ENCODE peak calls at places on chromosomes 13 and 19, in ten cellular contexts. Y, F, G, C, P, U, B, R, I and V are unnamed samples.
A peak's percentile ranks its signal among the peaks of the same experiment; 100 is the strongest.

GRCh38 chr13:98214008-98214643 is 37.1 kb upstream of the RNF113B start:
- DNase-seq in Y (peak; percentile 81), F (no peak), G (no peak), C (no peak), P (no peak), U (peak; percentile 42), B (no peak), R (no peak), I (peak; percentile 9), V (no peak)

GRCh38 chr19:48627211-48627864 is 8.0 kb downstream of the SPHK2 start:
- DNase-seq in Y (no peak), F (no peak), G (no peak), C (peak; percentile 73), P (no peak), U (peak; percentile 37), B (no peak), R (no peak), I (no peak), V (no peak)

GRCh38 chr13:25222740-25223139 is 50.7 kb upstream of the AMER2 start:
- DNase-seq in Y (no peak), F (no peak), G (no peak), C (no peak), P (no peak), U (no peak), B (no peak), R (no peak), I (no peak), V (no peak)

GRCh38 chr19:29596885-29597525 is 9.1 kb upstream of the POP4 start:
- DNase-seq in Y (no peak), F (no peak), G (no peak), C (no peak), P (peak; percentile 37), U (peak; percentile 34), B (no peak), R (no peak), I (no peak), V (peak; percentile 33)

GRCh38 chr19:56101095-56101494 is 20.0 kb downstream of the ZNF787 start:
- DNase-seq in Y (no peak), F (no peak), G (no peak), C (no peak), P (no peak), U (no peak), B (no peak), R (no peak), I (no peak), V (no peak)

GRCh38 chr13:62837895-62838294 is 1422.2 kb upstream of the PCDH20 start:
- DNase-seq in Y (no peak), F (no peak), G (no peak), C (no peak), P (no peak), U (peak; percentile 14), B (no peak), R (no peak), I (no peak), V (no peak)

GRCh38 chr19:13794388-13794751 is 873 bp upstream of the ZSWIM4 start:
- DNase-seq in Y (peak; percentile 96), F (peak; percentile 80), G (no peak), C (peak; percentile 78), P (no peak), U (peak; percentile 68), B (no peak), R (peak; percentile 80), I (no peak), V (no peak)

GRCh38 chr13:24083141-24083540 is 77.4 kb upstream of the SPATA13 start:
- DNase-seq in Y (no peak), F (no peak), G (no peak), C (no peak), P (no peak), U (no peak), B (no peak), R (no peak), I (no peak), V (no peak)

GRCh38 chr19:5718579-5719273 is 1.2 kb downstream of the LONP1 start:
- DNase-seq in Y (peak; percentile 69), F (no peak), G (no peak), C (no peak), P (no peak), U (peak; percentile 85), B (no peak), R (no peak), I (no peak), V (no peak)

GRCh38 chr13:98129059-98129741 is 13.7 kb upstream of the FARP1 start:
- DNase-seq in Y (no peak), F (no peak), G (no peak), C (no peak), P (no peak), U (peak; percentile 74), B (no peak), R (no peak), I (no peak), V (no peak)

GRCh38 chr13:26881154-26881553 is 120.6 kb upstream of the GPR12 start:
- DNase-seq in Y (no peak), F (no peak), G (no peak), C (no peak), P (no peak), U (peak; percentile 11), B (no peak), R (no peak), I (no peak), V (no peak)

GRCh38 chr19:55257461-55258411 is 1.1 kb downstream of the PPP6R1 start:
- DNase-seq in Y (no peak), F (no peak), G (no peak), C (no peak), P (peak; percentile 47), U (peak; percentile 49), B (no peak), R (no peak), I (no peak), V (peak; percentile 23)

GRCh38 chr13:42991892-42992584 is at the start of gene EPSTI1:
- DNase-seq in Y (no peak), F (peak; percentile 78), G (peak; percentile 65), C (peak; percentile 83), P (peak; percentile 38), U (peak; percentile 50), B (peak; percentile 30), R (peak; percentile 75), I (peak; percentile 4), V (peak; percentile 44)

GRCh38 chr19:43667524-43668405 is 2.2 kb downstream of the PLAUR start:
- DNase-seq in Y (no peak), F (peak; percentile 52), G (peak; percentile 2), C (peak; percentile 28), P (no peak), U (no peak), B (peak; percentile 12), R (no peak), I (no peak), V (peak; percentile 11)

GRCh38 chr19:34236035-34236793 is 18.1 kb upstream of the GARRE1 start:
- DNase-seq in Y (peak; percentile 80), F (no peak), G (no peak), C (peak; percentile 44), P (no peak), U (no peak), B (no peak), R (no peak), I (no peak), V (no peak)

GRCh38 chr19:37906868-37907734 is at the start of gene SIPA1L3:
- DNase-seq in Y (peak; percentile 80), F (peak; percentile 96), G (peak; percentile 91), C (peak; percentile 97), P (peak; percentile 99), U (peak; percentile 98), B (peak; percentile 94), R (peak; percentile 97), I (peak; percentile 93), V (peak; percentile 97)

GRCh38 chr19:10861118-10861651 is 10.2 kb upstream of the CARM1 start:
- DNase-seq in Y (no peak), F (no peak), G (no peak), C (peak; percentile 45), P (peak; percentile 31), U (peak; percentile 51), B (no peak), R (peak; percentile 58), I (peak; percentile 44), V (peak; percentile 66)
- TF ChIP-seq CTCF in Y (peak; percentile 57), F (peak; percentile 58), G (peak; percentile 53), C (peak; percentile 42), P (peak; percentile 50), U (peak; percentile 57), B (peak; percentile 49), R (no peak), I (peak; percentile 55), V (peak; percentile 67)

GRCh38 chr13:96080676-96081075 is 9.2 kb upstream of the HS6ST3 start:
- DNase-seq in Y (no peak), F (no peak), G (no peak), C (no peak), P (no peak), U (no peak), B (no peak), R (no peak), I (no peak), V (no peak)

GRCh38 chr13:96081888-96082287 is 8.0 kb upstream of the HS6ST3 start:
- DNase-seq in Y (no peak), F (no peak), G (no peak), C (no peak), P (no peak), U (no peak), B (no peak), R (no peak), I (no peak), V (no peak)

GRCh38 chr13:96072392-96072791 is 17.5 kb upstream of the HS6ST3 start:
- DNase-seq in Y (no peak), F (no peak), G (no peak), C (no peak), P (no peak), U (no peak), B (no peak), R (no peak), I (no peak), V (no peak)

GRCh38 chr13:96075953-96076543 is 13.9 kb upstream of the HS6ST3 start:
- DNase-seq in Y (no peak), F (no peak), G (no peak), C (no peak), P (peak; percentile 22), U (peak; percentile 28), B (no peak), R (no peak), I (no peak), V (no peak)
- TF ChIP-seq CTCF in Y (peak; percentile 66), F (no peak), G (no peak), C (peak; percentile 52), P (peak; percentile 73), U (peak; percentile 52), B (peak; percentile 58), R (no peak), I (peak; percentile 65), V (peak; percentile 82)

GRCh38 chr13:48078251-48078656 is 16.6 kb downstream of the MED4 start:
- DNase-seq in Y (no peak), F (no peak), G (no peak), C (peak; percentile 13), P (no peak), U (peak; percentile 42), B (no peak), R (no peak), I (no peak), V (no peak)
- TF ChIP-seq CTCF in Y (peak; percentile 4), F (no peak), G (no peak), C (no peak), P (peak; percentile 27), U (peak; percentile 44), B (peak; percentile 18), R (no peak), I (no peak), V (no peak)

DNA sequence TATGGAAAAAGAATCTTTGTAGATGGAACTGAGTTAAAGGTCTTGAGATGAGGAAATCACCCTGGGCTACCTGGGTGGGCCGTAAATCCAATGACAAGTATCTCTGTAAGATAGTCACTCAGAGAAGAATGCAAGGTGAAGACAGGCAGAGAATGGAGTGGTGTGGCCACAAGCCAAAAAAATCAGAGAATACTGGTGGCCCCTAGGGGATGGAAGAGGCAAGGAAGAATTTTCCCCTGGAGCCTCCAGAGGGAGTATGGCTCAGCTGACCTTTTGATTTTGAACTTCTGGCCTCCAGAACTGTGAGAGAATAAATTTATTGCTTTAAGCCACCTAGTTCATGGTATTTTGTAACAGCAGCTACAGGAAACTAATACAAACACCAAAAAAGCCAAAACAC is 32.7 kb upstream of the CSNK1A1L start:
- DNase-seq in Y (no peak), F (no peak), G (no peak), C (no peak), P (no peak), U (peak; percentile 22), B (no peak), R (no peak), I (no peak), V (no peak)
- TF ChIP-seq CTCF in Y (peak; percentile 27), F (no peak), G (no peak), C (no peak), P (peak; percentile 37), U (peak; percentile 16), B (peak; percentile 25), R (no peak), I (peak; percentile 22), V (no peak)